ENCODE peak calls at places on chromosome 20, in seven cellular contexts. D is sigmoid colon, S is H1, G is spleen, N is NB4, Q is ovary, Y is A549. H is an unnamed sample.
A peak's percentile ranks its signal among the peaks of the same experiment; 100 is the strongest.

GRCh38 chr20:9119776-9120175 is 50.9 kb downstream of the PLCB4 start:
- DNase-seq in D (peak; percentile 75), S (no peak), G (no peak), N (no peak), Q (no peak), Y (no peak), H (no peak)

GRCh38 chr20:19826179-19826914 is 68.3 kb downstream of the RIN2 start:
- DNase-seq in D (no peak), S (no peak), G (no peak), N (no peak), Q (no peak), Y (no peak), H (no peak)

GRCh38 chr20:48076247-48076646 is 291.0 kb upstream of the SULF2 start:
- DNase-seq in D (no peak), S (no peak), G (no peak), N (no peak), Q (no peak), Y (no peak), H (no peak)

GRCh38 chr20:34705383-34706021 is 1.4 kb downstream of the TP53INP2 start:
- DNase-seq in D (no peak), S (no peak), G (no peak), N (peak; percentile 60), Q (no peak), Y (peak; percentile 37), H (peak; percentile 62)

GRCh38 chr20:53839423-53840176 is 230.8 kb downstream of the BCAS1 start:
- DNase-seq in D (no peak), S (no peak), G (peak; percentile 92), N (peak; percentile 95), Q (no peak), Y (no peak), H (no peak)

GRCh38 chr20:54284928-54285704 is 77.2 kb downstream of the PFDN4 start:
- DNase-seq in D (no peak), S (no peak), G (no peak), N (no peak), Q (no peak), Y (no peak), H (no peak)

GRCh38 chr20:52076164-52076563 is 115.4 kb downstream of the ZFP64 start:
- DNase-seq in D (no peak), S (no peak), G (no peak), N (no peak), Q (no peak), Y (no peak), H (no peak)

GRCh38 chr20:23622839-23623343 is 14.9 kb downstream of the CST3 start:
- DNase-seq in D (peak; percentile 90), S (no peak), G (no peak), N (peak; percentile 61), Q (peak; percentile 69), Y (peak; percentile 95), H (peak; percentile 69)

GRCh38 chr20:44196278-44196677 is 9.3 kb upstream of the JPH2 start:
- DNase-seq in D (no peak), S (no peak), G (no peak), N (no peak), Q (no peak), Y (no peak), H (no peak)

GRCh38 chr20:43844778-43845614 is 69.7 kb upstream of the TOX2 start:
- DNase-seq in D (peak; percentile 20), S (no peak), G (no peak), N (peak; percentile 40), Q (no peak), Y (no peak), H (peak; percentile 52)

GRCh38 chr20:47249913-47250312 is 106.6 kb downstream of the ZMYND8 start:
- DNase-seq in D (no peak), S (no peak), G (no peak), N (no peak), Q (no peak), Y (no peak), H (no peak)

GRCh38 chr20:34887023-34887422 is 10.6 kb downstream of the ACSS2 start:
- DNase-seq in D (no peak), S (no peak), G (no peak), N (no peak), Q (no peak), Y (no peak), H (no peak)

GRCh38 chr20:37317316-37317715 is 27.9 kb downstream of the MANBAL start:
- DNase-seq in D (no peak), S (no peak), G (no peak), N (no peak), Q (no peak), Y (no peak), H (no peak)

GRCh38 chr20:50387996-50388332 is 122.2 kb upstream of the PTPN1 start:
- DNase-seq in D (no peak), S (no peak), G (no peak), N (no peak), Q (no peak), Y (no peak), H (peak; percentile 40)

GRCh38 chr20:49691818-49692568 is 21.7 kb downstream of the B4GALT5 start:
- DNase-seq in D (no peak), S (no peak), G (no peak), N (no peak), Q (no peak), Y (no peak), H (no peak)

GRCh38 chr20:53643031-53643832 is 49.6 kb upstream of the ZNF217 start:
- DNase-seq in D (no peak), S (no peak), G (peak; percentile 88), N (peak; percentile 97), Q (no peak), Y (peak; percentile 82), H (peak; percentile 72)

GRCh38 chr20:44594730-44595129 is 12.4 kb downstream of the PKIG start:
- DNase-seq in D (no peak), S (no peak), G (no peak), N (peak; percentile 48), Q (no peak), Y (peak; percentile 46), H (peak; percentile 51)

DNA sequence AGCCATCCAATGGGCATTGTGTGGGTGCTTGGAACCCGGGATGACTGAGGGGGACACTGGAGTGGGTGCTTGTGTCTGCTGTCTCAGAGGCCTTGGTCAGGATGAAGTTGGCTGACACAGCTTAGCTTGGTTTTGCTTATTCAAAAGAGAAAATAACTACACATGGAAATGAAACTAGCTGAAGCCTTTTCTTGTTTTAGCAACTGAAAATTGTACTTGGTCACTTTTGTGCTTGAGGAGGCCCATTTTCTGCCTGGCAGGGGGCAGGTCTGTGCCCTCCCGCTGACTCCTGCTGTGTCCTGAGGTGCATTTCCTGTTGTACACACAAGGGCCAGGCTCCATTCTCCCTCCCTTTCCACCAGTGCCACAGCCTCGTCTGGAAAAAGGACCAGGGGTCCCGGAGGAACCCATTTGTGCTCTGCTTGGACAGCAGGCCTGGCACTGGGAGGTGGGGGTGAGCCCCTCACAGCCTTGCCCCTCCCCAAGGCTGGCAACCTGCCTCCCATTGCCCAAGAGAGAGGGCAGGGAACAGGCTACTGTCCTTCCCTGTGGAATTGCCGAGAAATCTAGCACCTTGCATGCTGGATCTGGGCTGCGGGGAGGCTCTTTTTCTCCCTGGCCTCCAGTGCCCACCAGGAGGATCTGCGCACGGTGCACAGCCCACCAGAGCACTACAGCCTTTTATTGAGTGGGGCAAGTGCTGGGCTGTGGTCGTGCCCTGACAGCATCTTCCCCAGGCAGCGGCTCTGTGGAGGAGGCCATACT is 49.4 kb downstream of the PYGB start:
- DNase-seq in D (no peak), S (no peak), G (no peak), N (no peak), Q (no peak), Y (no peak), H (peak; percentile 51)
- TF ChIP-seq POLR2A in D (no peak), S (no peak), G (no peak), N (no peak), Q (no peak), Y (no peak), H (no peak)

DNA sequence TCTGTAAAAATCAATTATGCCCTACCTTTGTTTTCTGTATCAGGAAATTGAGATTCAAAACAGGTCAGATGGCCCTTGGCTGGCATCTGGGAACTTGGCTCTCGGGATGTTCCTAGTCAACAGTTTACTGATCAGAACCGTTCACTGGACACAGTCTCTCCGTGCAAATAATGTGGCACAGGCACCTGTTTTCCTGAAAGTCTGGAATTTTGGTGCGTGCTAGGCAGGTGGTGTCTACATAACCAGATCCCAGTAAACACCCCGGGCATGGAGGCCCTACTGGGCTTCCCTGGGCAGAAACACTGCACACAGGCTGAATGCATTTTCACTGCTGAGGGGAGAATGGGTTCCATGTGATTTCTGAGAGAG is 7.5 kb downstream of the SNHG17 start:
- DNase-seq in D (no peak), S (no peak), G (no peak), N (no peak), Q (no peak), Y (no peak), H (no peak)
- TF ChIP-seq POLR2A in D (no peak), S (no peak), G (no peak), N (no peak), Q (no peak), Y (no peak), H (no peak)

GRCh38 chr20:654427-654770 is 1.4 kb upstream of the SRXN1 start:
- DNase-seq in D (no peak), S (no peak), G (no peak), N (no peak), Q (no peak), Y (no peak), H (no peak)

GRCh38 chr20:651713-652610 is 1.0 kb downstream of the SRXN1 start:
- DNase-seq in D (no peak), S (no peak), G (no peak), N (peak; percentile 54), Q (peak; percentile 36), Y (no peak), H (no peak)

GRCh38 chr20:653110-653589 is at the start of gene SRXN1:
- DNase-seq in D (peak; percentile 94), S (peak; percentile 58), G (peak; percentile 97), N (peak; percentile 97), Q (peak; percentile 92), Y (peak; percentile 93), H (peak; percentile 96)

GRCh38 chr20:652611-653109 is 340 bp downstream of the SRXN1 start:
- DNase-seq in D (peak; percentile 74), S (no peak), G (peak; percentile 89), N (peak; percentile 53), Q (no peak), Y (no peak), H (no peak)

DNA sequence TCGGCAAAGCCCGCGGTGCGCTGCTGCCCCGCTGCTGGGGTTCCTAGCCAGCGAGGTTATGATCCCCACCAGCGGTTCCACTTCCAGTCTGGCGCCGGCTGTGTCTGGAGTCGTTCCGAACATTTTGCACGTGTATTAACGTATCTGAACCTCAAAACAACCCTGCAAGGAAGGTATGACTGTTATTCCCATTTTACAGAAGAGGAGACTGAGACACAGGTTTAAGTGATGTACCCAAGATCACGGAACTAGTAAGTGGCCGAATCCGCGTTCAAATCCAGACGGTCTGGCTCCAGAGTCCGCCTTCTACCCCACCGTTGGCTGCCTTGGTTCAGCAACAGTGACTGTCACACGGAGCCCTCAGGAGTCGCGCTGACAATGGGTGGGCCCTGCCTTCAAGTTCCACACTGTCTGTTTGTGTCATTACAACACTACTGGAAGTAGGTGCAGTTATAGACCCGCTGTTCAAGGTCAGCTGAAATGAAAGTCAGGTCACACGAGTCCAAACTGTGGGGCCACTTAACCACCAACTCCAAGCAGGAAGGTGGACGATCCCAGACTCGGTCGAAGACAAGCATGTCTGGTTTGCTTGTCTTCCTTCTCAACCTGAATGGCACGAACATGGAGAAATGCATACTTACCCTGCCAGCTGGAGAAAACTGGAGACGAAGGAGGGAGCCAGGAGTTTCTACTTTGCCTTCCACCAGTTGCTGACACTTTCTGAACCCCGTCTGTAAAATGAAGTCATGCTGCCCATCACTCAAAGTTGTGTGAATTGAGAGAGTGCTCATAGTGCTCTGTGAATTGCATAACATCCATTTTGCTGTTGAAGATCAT is 808 bp upstream of the SRXN1 start:
- DNase-seq in D (no peak), S (no peak), G (no peak), N (peak; percentile 43), Q (no peak), Y (no peak), H (no peak)
- TF ChIP-seq POLR2A in D (no peak), S (no peak), G (no peak), N (no peak), Q (peak; percentile 11), Y (peak; percentile 76), H (peak; percentile 39)

GRCh38 chr20:18322551-18322950 is 34.2 kb downstream of the ZNF133 start:
- DNase-seq in D (no peak), S (no peak), G (no peak), N (no peak), Q (no peak), Y (no peak), H (no peak)
- TF ChIP-seq POLR2A in D (no peak), S (no peak), G (no peak), N (no peak), Q (no peak), Y (no peak), H (no peak)

H was measured in H54.